ENCODE peak calls at places on chromosomes 4 and X, in six cellular contexts. Z is astrocyte; N is GM10248; A is progenitor cell of endocrine pancreas; M is omental fat pad; C is CD8-positive, alpha-beta T cell. S is an unnamed sample.

GRCh38 chrX:56564921-56565861 is 1.8 kb downstream of the UBQLN2 start:
- DNase-seq in Z (no peak), N (no peak), A (no peak), M (no peak), C (no peak), S (no peak)

GRCh38 chr4:87717276-87718031 is 67.4 kb downstream of the DMP1 start:
- DNase-seq in Z (no peak), N (no peak), A (no peak), M (no peak), C (no peak), S (no peak)

GRCh38 chr4:16844796-16845586 is 53.5 kb downstream of the LDB2 start:
- DNase-seq in Z (peak), N (no peak), A (no peak), M (no peak), C (no peak), S (no peak)

GRCh38 chrX:17854069-17854468 is 7.0 kb downstream of the RAI2 start:
- DNase-seq in Z (no peak), N (no peak), A (no peak), M (no peak), C (no peak), S (no peak)

GRCh38 chrX:10280061-10280460 is 123.3 kb downstream of the CLCN4 start:
- DNase-seq in Z (no peak), N (no peak), A (no peak), M (no peak), C (no peak), S (no peak)

GRCh38 chr4:139279723-139280620 is at the start of gene MGARP:
- DNase-seq in Z (peak), N (peak), A (peak), M (no peak), C (no peak), S (no peak)

GRCh38 chrX:68672581-68673318 is 25.3 kb downstream of the STARD8 start:
- DNase-seq in Z (no peak), N (no peak), A (no peak), M (no peak), C (no peak), S (no peak)

GRCh38 chr4:161829631-161830030 is 334.2 kb downstream of the FSTL5 start:
- DNase-seq in Z (no peak), N (no peak), A (no peak), M (no peak), C (no peak), S (no peak)

GRCh38 chrX:20711366-20711765 is 444.7 kb upstream of the RPS6KA3 start:
- DNase-seq in Z (no peak), N (no peak), A (no peak), M (no peak), C (no peak), S (no peak)

GRCh38 chr4:163404080-163404479 is 60.4 kb downstream of the NPY5R start:
- DNase-seq in Z (no peak), N (no peak), A (no peak), M (no peak), C (no peak), S (no peak)

GRCh38 chrX:14528629-14529287 is 578 bp upstream of the GLRA2 start:
- DNase-seq in Z (no peak), N (peak), A (peak), M (peak), C (no peak), S (no peak)
- TF ChIP-seq CTCF in Z (peak), N (peak), A (peak), M (no peak), C (no peak), S (peak)

GRCh38 chr4:152458801-152459302 is 77.0 kb downstream of the FBXW7 start:
- DNase-seq in Z (peak), N (peak), A (no peak), M (no peak), C (no peak), S (no peak)

GRCh38 chr4:152462047-152462446 is 73.8 kb downstream of the FBXW7 start:
- DNase-seq in Z (no peak), N (peak), A (no peak), M (no peak), C (no peak), S (no peak)

GRCh38 chr4:152459326-152459725 is 76.6 kb downstream of the FBXW7 start:
- DNase-seq in Z (no peak), N (no peak), A (no peak), M (no peak), C (no peak), S (no peak)

GRCh38 chr4:152462715-152463114 is 73.2 kb downstream of the FBXW7 start:
- DNase-seq in Z (peak), N (no peak), A (no peak), M (no peak), C (no peak), S (no peak)

GRCh38 chr4:152460488-152460887 is 75.4 kb downstream of the FBXW7 start:
- DNase-seq in Z (peak), N (peak), A (no peak), M (no peak), C (no peak), S (no peak)
- TF ChIP-seq CTCF in Z (peak), N (peak), A (no peak), M (no peak), C (no peak), S (no peak)

GRCh38 chrX:121479406-121479805 is 432.0 kb downstream of the GLUD2 start:
- DNase-seq in Z (no peak), N (no peak), A (no peak), M (no peak), C (no peak), S (no peak)
- TF ChIP-seq CTCF in Z (no peak), N (no peak), A (no peak), M (no peak), C (no peak), S (no peak)

DNA sequence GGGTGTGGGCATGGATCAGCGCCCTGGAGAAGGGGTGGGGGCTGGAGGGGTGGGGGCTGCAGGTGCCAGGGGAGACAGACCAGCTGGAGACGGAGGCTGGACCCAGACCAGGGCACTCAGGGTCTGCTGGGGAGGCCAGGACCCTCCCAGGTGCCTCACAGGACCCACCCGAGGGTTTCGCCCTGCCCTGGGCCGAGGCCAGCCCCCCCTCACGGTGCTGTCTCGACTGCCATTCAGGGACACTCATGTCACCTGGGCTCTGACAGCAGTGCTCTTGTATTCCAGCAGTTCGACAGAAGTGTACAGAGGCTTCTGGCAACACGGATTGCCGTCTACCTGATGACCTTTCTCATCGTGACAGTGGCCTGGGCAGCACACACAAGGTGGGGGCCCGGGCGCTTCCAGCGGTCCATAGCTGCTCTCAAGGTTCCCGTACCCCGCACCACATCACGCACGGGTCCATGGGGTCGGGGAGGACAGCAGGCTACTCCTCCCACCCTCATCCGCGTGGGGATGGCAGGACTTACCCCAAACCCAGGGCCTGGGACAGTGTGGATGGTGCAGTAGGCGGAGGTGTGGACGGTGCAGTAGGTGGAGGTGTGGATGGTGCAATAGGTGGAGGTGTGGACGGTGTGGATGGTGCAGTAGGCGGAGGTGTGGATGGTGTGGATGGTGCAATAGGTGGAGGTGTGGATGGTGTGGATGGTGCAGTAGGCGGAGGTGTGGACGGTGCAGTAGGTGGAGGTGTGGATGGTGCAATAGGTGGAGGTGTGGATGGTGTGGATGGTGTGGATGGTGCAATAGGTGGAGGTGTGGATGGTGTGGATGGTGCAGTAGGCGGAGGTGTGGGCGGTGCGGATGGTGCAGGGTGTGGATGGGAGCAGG is 18.1 kb downstream of the TMEM175 start:
- DNase-seq in Z (no peak), N (no peak), A (no peak), M (no peak), C (no peak), S (no peak)
- TF ChIP-seq CTCF in Z (no peak), N (no peak), A (no peak), M (no peak), C (no peak), S (no peak)

GRCh38 chr4:112379306-112379705 is 82.1 kb downstream of the ALPK1 start:
- DNase-seq in Z (no peak), N (no peak), A (peak), M (no peak), C (no peak), S (no peak)
- TF ChIP-seq CTCF in Z (no peak), N (no peak), A (peak), M (no peak), C (no peak), S (no peak)

GRCh38 chr4:176238819-176239218 is 30.2 kb downstream of the ASB5 start:
- DNase-seq in Z (peak), N (no peak), A (no peak), M (no peak), C (no peak), S (no peak)
- TF ChIP-seq CTCF in Z (no peak), N (no peak), A (no peak), M (no peak), C (no peak), S (no peak)

DNA sequence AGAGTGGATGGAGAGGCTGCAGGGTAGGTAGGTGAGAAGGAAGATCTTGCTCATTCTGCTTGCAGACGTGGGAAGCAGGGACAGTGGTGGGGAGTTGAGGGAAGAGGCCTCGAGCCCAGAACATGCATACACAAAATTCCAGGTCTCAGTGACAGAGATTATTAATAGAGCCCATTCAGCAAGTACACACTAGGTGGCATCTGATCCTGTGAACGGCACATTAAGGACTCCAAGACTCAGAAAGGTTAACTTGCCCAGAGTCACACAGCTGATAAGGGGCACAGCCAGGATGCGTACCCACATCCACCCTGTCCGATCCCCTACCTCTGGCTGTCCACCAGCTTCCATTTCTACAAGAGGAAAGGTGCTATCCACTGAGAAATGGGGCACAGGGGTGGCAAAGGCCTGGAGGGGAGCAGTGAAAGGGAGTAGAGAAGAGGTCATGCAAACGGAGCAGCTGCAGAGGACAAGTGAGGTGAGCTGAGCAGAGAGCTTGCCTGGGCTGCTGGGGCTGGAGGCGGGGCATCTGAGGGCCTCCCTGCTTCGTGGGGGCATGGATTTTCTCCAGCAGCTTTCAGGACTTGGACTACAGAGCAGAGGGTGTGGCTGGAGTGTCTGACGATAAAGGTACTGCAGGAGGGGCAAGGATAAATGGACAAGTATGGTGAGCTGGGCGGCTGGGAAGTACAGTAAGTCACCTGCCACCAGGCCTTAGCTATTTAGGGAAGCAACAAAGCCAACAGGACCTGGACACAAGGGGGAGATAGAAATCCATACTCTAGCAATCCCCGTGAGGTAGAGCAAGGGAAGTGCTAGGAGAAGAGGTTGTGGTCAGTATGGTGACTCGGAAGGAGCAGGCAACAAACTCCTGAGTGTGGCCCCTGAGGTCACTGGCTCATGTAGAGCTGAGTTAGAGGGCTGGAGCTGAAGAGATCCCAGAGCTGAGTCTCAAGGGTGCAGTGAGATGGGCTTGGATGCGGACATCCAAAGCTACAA is 11.2 kb downstream of the IDS start:
- DNase-seq in Z (no peak), N (no peak), A (no peak), M (no peak), C (no peak), S (no peak)
- TF ChIP-seq CTCF in Z (no peak), N (no peak), A (no peak), M (no peak), C (no peak), S (no peak)

S was measured in D721Med.